ENCODE peak calls at places on chromosomes 12 and 14, in eight cellular contexts. J, X, P, O, C, U, V and Q are unnamed samples.

GRCh38 chr12:108634225-108634795 is 616 bp upstream of the SELPLG start:
- DNase-seq in J (no peak), X (no peak), P (no peak), O (no peak), C (no peak), U (peak; percentile 61), V (no peak), Q (no peak)

GRCh38 chr12:76921891-76922664 is 43.3 kb upstream of the CSRP2 start:
- DNase-seq in J (no peak), X (no peak), P (no peak), O (no peak), C (no peak), U (peak; percentile 72), V (no peak), Q (no peak)

GRCh38 chr14:75010472-75010871 is 7.8 kb downstream of the EIF2B2 start:
- DNase-seq in J (peak; percentile 49), X (no peak), P (no peak), O (no peak), C (no peak), U (no peak), V (no peak), Q (no peak)

GRCh38 chr12:85713368-85713767 is 122.8 kb downstream of the RASSF9 start:
- DNase-seq in J (peak; percentile 96), X (no peak), P (no peak), O (no peak), C (no peak), U (no peak), V (no peak), Q (no peak)

GRCh38 chr14:35534130-35534883 is at the start of gene INSM2:
- DNase-seq in J (peak; percentile 1), X (no peak), P (no peak), O (peak; percentile 15), C (no peak), U (no peak), V (peak; percentile 2), Q (no peak)

GRCh38 chr14:103143535-103143934 is 20.3 kb downstream of the TNFAIP2 start:
- DNase-seq in J (no peak), X (no peak), P (no peak), O (no peak), C (no peak), U (no peak), V (no peak), Q (no peak)

GRCh38 chr14:26820101-26820500 is 222.3 kb upstream of the NOVA1 start:
- DNase-seq in J (no peak), X (no peak), P (no peak), O (no peak), C (no peak), U (no peak), V (no peak), Q (no peak)

GRCh38 chr12:65632131-65632855 is 192.0 kb upstream of the HMGA2 start:
- DNase-seq in J (peak; percentile 48), X (no peak), P (no peak), O (no peak), C (no peak), U (no peak), V (no peak), Q (peak; percentile 2)

GRCh38 chr14:104876251-104876699 is 11.2 kb downstream of the CEP170B start:
- DNase-seq in J (peak; percentile 25), X (no peak), P (no peak), O (no peak), C (no peak), U (no peak), V (peak; percentile 30), Q (no peak)

GRCh38 chr14:93892923-93893549 is 34.1 kb upstream of the FAM181A start:
- DNase-seq in J (peak; percentile 59), X (peak; percentile 5), P (peak; percentile 16), O (peak; percentile 71), C (peak; percentile 71), U (peak; percentile 82), V (peak; percentile 85), Q (no peak)

GRCh38 chr12:101566318-101566717 is 28.5 kb upstream of the MYBPC1 start:
- DNase-seq in J (no peak), X (no peak), P (no peak), O (no peak), C (no peak), U (no peak), V (peak; percentile 9), Q (no peak)

GRCh38 chr14:104362761-104363605 is 216.6 kb upstream of the C14orf180 start:
- DNase-seq in J (no peak), X (no peak), P (no peak), O (no peak), C (no peak), U (peak; percentile 44), V (no peak), Q (no peak)

GRCh38 chr12:100213016-100213891 is 12.6 kb downstream of the ACTR6 start:
- DNase-seq in J (no peak), X (no peak), P (no peak), O (no peak), C (no peak), U (peak; percentile 3), V (no peak), Q (no peak)

GRCh38 chr12:120652671-120653435 is 12.4 kb downstream of the CABP1 start:
- DNase-seq in J (no peak), X (no peak), P (peak; percentile 33), O (no peak), C (no peak), U (peak; percentile 92), V (no peak), Q (peak; percentile 14)

GRCh38 chr12:7293670-7294069 is 10.2 kb upstream of the ACSM4 start:
- DNase-seq in J (no peak), X (no peak), P (no peak), O (no peak), C (no peak), U (no peak), V (no peak), Q (no peak)

GRCh38 chr12:95574799-95575452 is 23.6 kb upstream of the USP44 start:
- DNase-seq in J (peak; percentile 61), X (no peak), P (no peak), O (no peak), C (no peak), U (no peak), V (peak; percentile 9), Q (no peak)

GRCh38 chr14:41558527-41558926 is 48.1 kb upstream of the LRFN5 start:
- DNase-seq in J (no peak), X (no peak), P (no peak), O (no peak), C (no peak), U (no peak), V (no peak), Q (no peak)

GRCh38 chr12:32240210-32240609 is 133.6 kb downstream of the BICD1 start:
- DNase-seq in J (no peak), X (no peak), P (no peak), O (no peak), C (no peak), U (no peak), V (no peak), Q (no peak)

GRCh38 chr14:20809917-20810316 is 7.3 kb upstream of the RNASE1 start:
- DNase-seq in J (no peak), X (no peak), P (no peak), O (no peak), C (no peak), U (no peak), V (no peak), Q (no peak)

GRCh38 chr12:6319446-6319845 is 9.0 kb downstream of the PLEKHG6 start:
- DNase-seq in J (no peak), X (no peak), P (no peak), O (no peak), C (no peak), U (no peak), V (no peak), Q (no peak)

GRCh38 chr12:19382111-19382526 is 57.2 kb upstream of the AEBP2 start:
- DNase-seq in J (peak; percentile 85), X (peak; percentile 75), P (no peak), O (no peak), C (no peak), U (no peak), V (peak; percentile 65), Q (no peak)

GRCh38 chr12:91920740-91921139 is 224.9 kb downstream of the BTG1 start:
- DNase-seq in J (no peak), X (no peak), P (no peak), O (no peak), C (no peak), U (no peak), V (no peak), Q (no peak)

GRCh38 chr12:107467716-107468115 is 217.9 kb upstream of the PWP1 start:
- DNase-seq in J (no peak), X (no peak), P (no peak), O (no peak), C (no peak), U (no peak), V (no peak), Q (no peak)

GRCh38 chr14:79395061-79395460 is 816.2 kb downstream of the DIO2 start:
- DNase-seq in J (peak; percentile 34), X (no peak), P (no peak), O (no peak), C (no peak), U (no peak), V (no peak), Q (no peak)

GRCh38 chr12:62435337-62436163 is 31.1 kb upstream of the MON2 start:
- DNase-seq in J (peak; percentile 70), X (peak; percentile 33), P (no peak), O (peak; percentile 20), C (peak; percentile 18), U (peak; percentile 78), V (peak; percentile 70), Q (peak; percentile 19)

GRCh38 chr14:103395245-103395644 is 10.0 kb downstream of the MARK3 start:
- DNase-seq in J (no peak), X (no peak), P (no peak), O (no peak), C (no peak), U (no peak), V (no peak), Q (no peak)

GRCh38 chr14:68644101-68644500 is 148.8 kb downstream of the ZFP36L1 start:
- DNase-seq in J (no peak), X (no peak), P (no peak), O (no peak), C (no peak), U (peak; percentile 34), V (no peak), Q (no peak)

GRCh38 chr12:24039113-24039525 is 89.6 kb upstream of the SOX5 start:
- DNase-seq in J (peak; percentile 93), X (no peak), P (no peak), O (no peak), C (no peak), U (no peak), V (no peak), Q (no peak)

GRCh38 chr12:26158078-26158764 is 33.4 kb upstream of the BHLHE41 start:
- DNase-seq in J (no peak), X (no peak), P (no peak), O (peak; percentile 21), C (no peak), U (no peak), V (peak; percentile 23), Q (no peak)

GRCh38 chr14:73489481-73490175 is 1.1 kb upstream of the RIOX1 start:
- DNase-seq in J (no peak), X (no peak), P (no peak), O (no peak), C (no peak), U (no peak), V (no peak), Q (no peak)

GRCh38 chr12:78194448-78194847 is 363.8 kb downstream of the NAV3 start:
- DNase-seq in J (peak; percentile 97), X (no peak), P (no peak), O (no peak), C (no peak), U (no peak), V (no peak), Q (no peak)

GRCh38 chr12:114626-115211 is 48.2 kb downstream of the IQSEC3 start:
- DNase-seq in J (no peak), X (no peak), P (no peak), O (no peak), C (no peak), U (no peak), V (no peak), Q (no peak)

GRCh38 chr12:131095826-131096680 is 142.3 kb downstream of the ADGRD1 start:
- DNase-seq in J (no peak), X (no peak), P (no peak), O (peak; percentile 4), C (no peak), U (no peak), V (no peak), Q (no peak)

GRCh38 chr12:122726056-122726558 is 4.5 kb downstream of the HCAR1 start:
- DNase-seq in J (no peak), X (no peak), P (no peak), O (no peak), C (no peak), U (no peak), V (peak; percentile 74), Q (peak; percentile 4)